ENCODE peak calls at places on chromosomes 1 and 21, in eight cellular contexts. E, I, Y, G, F, V, X and Q are unnamed samples.
A peak's percentile ranks its signal among the peaks of the same experiment; 100 is the strongest.

GRCh38 chr1:29521438-29521715 is 285.1 kb downstream of the PTPRU start:
- DNase-seq in I (no peak), Y (no peak), X (no peak), V (no peak), E (no peak), F (no peak), G (no peak), Q (no peak)

GRCh38 chr1:236289492-236290131 is 7.9 kb upstream of the ERO1B start:
- DNase-seq in G (no peak), F (no peak), E (no peak), V (no peak), Y (no peak), X (no peak), I (no peak), Q (no peak)

GRCh38 chr1:11465307-11465706 is 13.6 kb upstream of the DISP3 start:
- DNase-seq in G (no peak), V (no peak), E (no peak), Y (no peak), F (no peak), I (no peak), X (no peak), Q (no peak)

GRCh38 chr1:66357478-66358197 is 176.3 kb upstream of the SGIP1 start:
- DNase-seq in E (no peak), V (no peak), G (no peak), Y (no peak), F (no peak), X (no peak), I (no peak), Q (no peak)

GRCh38 chr21:43779660-43780059 is 3.6 kb upstream of the CSTB start:
- DNase-seq in F (no peak), I (no peak), G (no peak), Y (peak; percentile 50), X (no peak), E (no peak), V (no peak), Q (no peak)

GRCh38 chr1:117093091-117093534 is 28.4 kb downstream of the TRIM45 start:
- DNase-seq in I (no peak), G (no peak), Y (peak; percentile 41), E (no peak), V (peak; percentile 67), X (no peak), F (no peak), Q (no peak)

GRCh38 chr1:21568006-21568746 is 59.0 kb downstream of the ALPL start:
- DNase-seq in I (no peak), Y (no peak), V (no peak), E (no peak), X (no peak), G (no peak), F (no peak), Q (no peak)

GRCh38 chr1:15847100-15847892 is at the start of gene SPEN:
- DNase-seq in X (peak; percentile 76), Y (peak; percentile 98), F (peak; percentile 97), I (peak; percentile 100), E (peak; percentile 100), V (peak; percentile 90), G (peak; percentile 98), Q (peak; percentile 97)

GRCh38 chr1:247530785-247531184 is 5.5 kb downstream of the OR2C3 start:
- DNase-seq in X (no peak), V (no peak), F (no peak), G (no peak), I (peak; percentile 61), E (no peak), Y (no peak), Q (no peak)

GRCh38 chr1:247531937-247532336 is 4.3 kb downstream of the OR2C3 start:
- DNase-seq in E (no peak), I (no peak), V (no peak), F (no peak), X (no peak), Y (no peak), G (no peak), Q (no peak)

DNA sequence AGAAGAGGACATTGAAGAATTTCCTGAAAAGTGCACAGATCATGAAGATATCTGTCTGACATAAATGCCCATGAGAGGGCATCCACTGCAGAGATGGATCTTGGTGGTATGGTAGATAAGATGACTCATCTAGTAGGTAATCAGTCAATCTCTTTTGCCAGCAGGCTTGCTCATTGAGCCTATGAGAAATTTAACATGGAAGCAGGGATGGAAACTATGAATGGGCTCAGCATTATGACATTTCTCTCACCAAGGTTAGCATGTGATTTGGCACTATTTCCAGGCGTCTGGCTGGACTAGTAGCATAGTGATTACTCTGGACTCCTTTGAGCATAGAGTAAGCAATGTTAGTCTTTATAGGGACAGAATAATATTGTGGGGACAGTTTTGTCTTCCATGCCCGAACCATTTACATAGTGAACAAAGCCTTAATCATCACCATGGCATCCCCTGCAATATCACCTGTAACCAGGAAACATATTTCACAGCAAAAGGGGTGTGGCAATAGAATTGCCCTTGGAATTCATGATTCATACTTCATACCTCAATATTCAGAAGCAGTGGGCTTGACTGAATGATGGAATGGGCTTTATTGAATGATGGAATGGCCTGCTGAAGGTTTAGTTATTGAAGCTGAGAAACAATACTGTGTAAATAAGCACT is 7.3 kb downstream of the OR2C3 start:
- DNase-seq in V (no peak), Y (no peak), X (no peak), G (no peak), E (no peak), I (no peak), F (no peak), Q (no peak)
- H3K27me3 ChIP-seq in V (no peaks in the 10 kb centered on the region), Y (no peaks in the 10 kb centered on the region), X (peaks cover 4% of the 10 kb centered on the region), G (peaks cover 4% of the 10 kb centered on the region), E (peaks cover 6% of the 10 kb centered on the region), I (peaks cover 19% of the 10 kb centered on the region), F (no peaks in the 10 kb centered on the region), Q (no peaks in the 10 kb centered on the region)

GRCh38 chr21:45323487-45324380 is 36.0 kb upstream of the POFUT2 start:
- DNase-seq in Y (no peak), F (no peak), X (no peak), G (no peak), I (peak; percentile 51), V (peak; percentile 39), E (peak; percentile 56), Q (no peak)

GRCh38 chr21:45324430-45325205 is 36.9 kb upstream of the POFUT2 start:
- DNase-seq in X (no peak), Y (no peak), F (no peak), G (no peak), I (peak; percentile 63), V (no peak), E (peak; percentile 67), Q (no peak)

GRCh38 chr21:45320991-45321656 is 33.4 kb upstream of the POFUT2 start:
- DNase-seq in X (no peak), F (no peak), I (peak; percentile 32), V (no peak), G (no peak), E (peak; percentile 40), Y (no peak), Q (no peak)

GRCh38 chr21:45322231-45322959 is 34.7 kb upstream of the POFUT2 start:
- DNase-seq in F (no peak), E (peak; percentile 55), G (no peak), I (peak; percentile 57), V (no peak), Y (no peak), X (no peak), Q (no peak)

DNA sequence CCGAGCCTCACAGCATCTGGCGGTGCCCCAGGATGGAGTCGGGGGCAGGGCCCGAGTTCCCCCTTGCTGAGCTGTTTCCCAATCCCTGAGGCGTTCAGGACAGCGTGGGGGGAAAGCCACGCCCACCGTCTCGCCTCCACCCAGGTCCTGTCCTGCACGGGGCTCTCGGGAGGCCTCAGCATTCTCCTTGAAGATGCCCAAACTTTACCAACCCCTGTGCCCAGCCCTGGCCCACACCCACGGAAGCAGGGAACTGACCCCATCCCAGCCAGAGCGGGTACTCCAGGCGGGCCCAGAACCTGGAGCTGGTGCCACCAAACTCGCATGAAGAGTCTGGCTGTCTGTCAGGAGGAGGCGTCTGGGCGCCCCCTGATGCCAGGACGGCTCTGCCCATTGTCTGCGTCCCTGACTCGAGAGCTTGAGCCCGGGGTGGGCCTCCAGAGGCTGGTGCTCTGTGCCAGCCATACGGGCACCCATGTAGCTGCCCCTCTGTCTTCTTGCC is 35.3 kb upstream of the POFUT2 start:
- DNase-seq in G (peak; percentile 64), F (no peak), V (peak; percentile 50), Y (no peak), X (no peak), I (peak; percentile 60), E (peak; percentile 66), Q (no peak)
- H3K27ac ChIP-seq in G (peak overlapping the region; percentile 60), F (peak overlapping the region; percentile 8), V (peak overlapping the region; percentile 99), Y (no peak overlapping the region), X (peak overlapping the region; percentile 90), I (peak overlapping the region; percentile 44), E (no peak overlapping the region), Q (no peak overlapping the region)

GRCh38 chr1:20223659-20224058 is 37.3 kb upstream of the PLA2G2C start:
- DNase-seq in Y (no peak), V (no peak), E (no peak), I (no peak), G (no peak), X (no peak), F (no peak), Q (no peak)
- H3K27me3 ChIP-seq in Y (peaks cover 14% of the 10 kb centered on the region), V (no peaks in the 10 kb centered on the region), E (peaks cover 27% of the 10 kb centered on the region), I (peaks cover 34% of the 10 kb centered on the region), G (peaks cover 5% of the 10 kb centered on the region), X (peaks cover 28% of the 10 kb centered on the region), F (no peaks in the 10 kb centered on the region), Q (peaks cover 26% of the 10 kb centered on the region)

DNA sequence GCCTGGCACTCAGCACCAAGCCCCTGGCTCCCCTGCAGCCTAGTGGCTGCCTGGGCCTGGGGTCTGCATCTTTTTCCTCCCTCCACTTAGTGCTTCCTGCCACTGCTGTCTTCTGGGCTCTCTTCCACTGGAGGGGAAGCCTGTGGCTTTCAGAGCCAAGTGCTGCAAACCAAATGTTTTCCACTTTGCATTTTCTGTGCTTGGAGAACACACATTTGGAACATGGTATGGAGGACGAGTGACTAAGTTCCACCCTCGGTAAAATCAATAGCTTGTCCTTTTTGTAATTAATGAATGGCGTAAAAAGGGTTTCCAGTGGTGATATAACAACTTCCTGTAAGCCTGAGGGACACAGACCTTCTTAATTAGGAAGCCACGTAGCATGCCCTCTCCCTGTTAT is 10.1 kb upstream of the GPR153 start:
- DNase-seq in G (no peak), E (no peak), X (no peak), Y (no peak), F (no peak), V (no peak), I (no peak), Q (no peak)
- H3K27ac ChIP-seq in G (no peak overlapping the region), E (no peak overlapping the region), X (no peak overlapping the region), Y (peak overlapping the region; percentile 63), F (no peak overlapping the region), V (no peak overlapping the region), I (no peak overlapping the region), Q (no peak overlapping the region)

DNA sequence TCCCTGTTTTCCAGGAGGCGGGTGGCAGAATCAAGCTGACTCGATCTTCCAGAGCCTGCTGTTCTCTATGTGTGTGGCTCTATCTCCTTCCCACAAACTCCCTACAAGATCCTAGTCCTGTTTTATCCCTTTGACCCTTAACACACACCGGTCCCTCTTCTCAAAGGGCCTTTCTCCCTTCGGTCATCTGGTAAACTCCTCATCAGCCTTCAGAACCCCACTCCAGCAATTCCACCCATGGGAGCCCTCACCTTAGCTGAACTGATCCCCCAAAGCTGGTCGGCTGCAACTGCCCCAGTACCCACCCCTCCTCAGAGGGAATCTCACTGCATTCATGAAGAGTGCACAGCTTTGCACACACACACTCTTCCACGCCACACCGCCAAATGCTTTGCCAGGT is 184.9 kb downstream of the IGSF21 start:
- DNase-seq in V (no peak), G (no peak), Y (no peak), I (no peak), E (no peak), F (no peak), X (no peak), Q (no peak)
- H3K27me3 ChIP-seq in V (peaks cover 10% of the 10 kb centered on the region), G (no peaks in the 10 kb centered on the region), Y (peaks cover 43% of the 10 kb centered on the region), I (peaks cover 70% of the 10 kb centered on the region), E (peaks cover 38% of the 10 kb centered on the region), F (no peaks in the 10 kb centered on the region), X (peaks cover 11% of the 10 kb centered on the region), Q (peaks cover 6% of the 10 kb centered on the region)

GRCh38 chr21:46284722-46285121 is 689 bp downstream of the MCM3AP start:
- DNase-seq in I (no peak), F (no peak), G (no peak), V (no peak), Y (no peak), E (no peak), X (no peak), Q (no peak)
- H3K27ac ChIP-seq in I (peak overlapping the region; percentile 98), F (peak overlapping the region; percentile 98), G (no peak overlapping the region), V (no peak overlapping the region), Y (peak overlapping the region; percentile 98), E (no peak overlapping the region), X (peak overlapping the region; percentile 92), Q (peak overlapping the region; percentile 88)